ENCODE peak calls at places on chromosomes 5 and 9, in four cellular contexts. X is GM12878, Q is HepG2, W is K562. J is an unnamed sample.

GRCh38 chr9:98790601-98791146 is 5.7 kb downstream of the ANKS6 start:
- DNase-seq in Q (no peak), W (no peak), X (no peak), J (no peak)

GRCh38 chr9:93664549-93665120 is 88.3 kb downstream of the PHF2 start:
- DNase-seq in Q (no peak), X (no peak), W (no peak), J (no peak)

GRCh38 chr9:132590037-132590317 is 7.6 kb downstream of the BARHL1 start:
- DNase-seq in W (no peak), X (no peak), Q (no peak), J (no peak)

GRCh38 chr9:79657891-79658290 is 86.1 kb downstream of the TLE4 start:
- DNase-seq in Q (no peak), W (no peak), X (no peak), J (no peak)

GRCh38 chr5:60248900-60249299 is 355.4 kb upstream of the PDE4D start:
- DNase-seq in W (no peak), Q (no peak), X (peak; percentile 70), J (no peak)

GRCh38 chr9:97553141-97553540 is 51.7 kb downstream of the TMOD1 start:
- DNase-seq in Q (no peak), W (no peak), X (no peak), J (no peak)

GRCh38 chr5:121273818-121274433 is 577.8 kb upstream of the FTMT start:
- DNase-seq in W (peak; percentile 7), Q (peak; percentile 53), X (no peak), J (no peak)

GRCh38 chr9:108241384-108241783 is 614.4 kb downstream of the ACTL7B start:
- DNase-seq in Q (no peak), X (no peak), W (no peak), J (no peak)

GRCh38 chr5:83564069-83564749 is 92.7 kb downstream of the VCAN start:
- DNase-seq in X (no peak), W (peak; percentile 42), Q (peak; percentile 50), J (peak; percentile 20)

GRCh38 chr9:72158680-72159079 is 9.4 kb downstream of the GDA start:
- DNase-seq in X (no peak), Q (no peak), W (no peak), J (no peak)

GRCh38 chr5:176843673-176844072 is 33.3 kb downstream of the UNC5A start:
- DNase-seq in Q (no peak), X (no peak), W (no peak), J (no peak)

GRCh38 chr5:68265822-68266395 is 50.4 kb downstream of the PIK3R1 start:
- DNase-seq in Q (no peak), X (no peak), W (no peak), J (no peak)

GRCh38 chr9:2567922-2568321 is 53.7 kb upstream of the VLDLR start:
- DNase-seq in X (no peak), W (no peak), Q (no peak), J (no peak)

GRCh38 chr9:108002296-108003056 is 512.9 kb upstream of the KLF4 start:
- DNase-seq in X (no peak), W (no peak), Q (no peak), J (no peak)

GRCh38 chr9:107620801-107621200 is 131.2 kb upstream of the KLF4 start:
- DNase-seq in Q (no peak), W (no peak), X (no peak), J (no peak)

GRCh38 chr9:135305546-135306180 is 173.9 kb upstream of the PPP1R26 start:
- DNase-seq in W (no peak), Q (no peak), X (no peak), J (no peak)

GRCh38 chr9:130741831-130742449 is 48.4 kb downstream of the EXOSC2 start:
- DNase-seq in Q (no peak), X (no peak), W (peak; percentile 60), J (no peak)

GRCh38 chr5:139642891-139643871 is 5.0 kb upstream of the CXXC5 start:
- DNase-seq in Q (peak; percentile 79), X (no peak), W (no peak), J (no peak)

GRCh38 chr5:59600998-59601397 is 292.5 kb downstream of the PDE4D start:
- DNase-seq in W (no peak), Q (no peak), X (no peak), J (no peak)

GRCh38 chr5:68159251-68159951 is 56.2 kb upstream of the PIK3R1 start:
- DNase-seq in W (no peak), Q (no peak), X (no peak), J (no peak)

GRCh38 chr5:122924203-122924602 is 78.8 kb downstream of the SNX24 start:
- DNase-seq in X (no peak), Q (no peak), W (no peak), J (peak; percentile 41)

GRCh38 chr5:5165541-5166002 is 25.4 kb downstream of the ADAMTS16 start:
- DNase-seq in W (no peak), X (no peak), Q (no peak), J (no peak)

GRCh38 chr5:76083555-76084495 is 642 bp downstream of the SV2C start:
- DNase-seq in Q (no peak), X (no peak), W (no peak), J (peak; percentile 33)

GRCh38 chr5:32520995-32521394 is 64.4 kb upstream of the SUB1 start:
- DNase-seq in Q (no peak), X (no peak), W (no peak), J (no peak)

GRCh38 chr5:157511656-157512644 is 51.9 kb downstream of the NIPAL4 start:
- DNase-seq in X (no peak), Q (peak; percentile 79), W (peak; percentile 57), J (peak; percentile 59)

GRCh38 chr5:9124837-9125236 is 421.0 kb downstream of the SEMA5A start:
- DNase-seq in W (no peak), X (no peak), Q (no peak), J (no peak)

GRCh38 chr5:127400524-127400923 is 109.9 kb downstream of the MEGF10 start:
- DNase-seq in X (no peak), W (no peak), Q (no peak), J (no peak)

GRCh38 chr5:111337688-111338087 is 113.5 kb downstream of the CAMK4 start:
- DNase-seq in Q (no peak), W (no peak), X (peak; percentile 31), J (no peak)

GRCh38 chr9:134482226-134482625 is 156.0 kb downstream of the RXRA start:
- DNase-seq in W (no peak), Q (no peak), X (no peak), J (no peak)

GRCh38 chr9:17018001-17018491 is 116.8 kb upstream of the CNTLN start:
- DNase-seq in X (no peak), Q (no peak), W (no peak), J (no peak)

GRCh38 chr5:68994645-68995044 is 99.2 kb upstream of the SLC30A5 start:
- DNase-seq in X (peak; percentile 23), Q (no peak), W (no peak), J (no peak)

GRCh38 chr9:81077572-81077971 is 611.8 kb downstream of the TLE1 start:
- DNase-seq in X (no peak), W (no peak), Q (no peak), J (no peak)

GRCh38 chr9:131530930-131531832 is at the start of gene UCK1:
- DNase-seq in W (peak; percentile 99), X (peak; percentile 13), Q (peak; percentile 42), J (peak; percentile 97)

GRCh38 chr9:110179734-110180133 is 28.2 kb downstream of the C9orf152 start:
- DNase-seq in Q (no peak), W (no peak), X (no peak), J (no peak)

GRCh38 chr9:70382046-70382708 is 32.3 kb downstream of the KLF9 start:
- DNase-seq in W (no peak), X (no peak), Q (no peak), J (no peak)
- TF ChIP-seq TARDBP in W (no peak), X (no peak), Q (no peak), J (no peak)

DNA sequence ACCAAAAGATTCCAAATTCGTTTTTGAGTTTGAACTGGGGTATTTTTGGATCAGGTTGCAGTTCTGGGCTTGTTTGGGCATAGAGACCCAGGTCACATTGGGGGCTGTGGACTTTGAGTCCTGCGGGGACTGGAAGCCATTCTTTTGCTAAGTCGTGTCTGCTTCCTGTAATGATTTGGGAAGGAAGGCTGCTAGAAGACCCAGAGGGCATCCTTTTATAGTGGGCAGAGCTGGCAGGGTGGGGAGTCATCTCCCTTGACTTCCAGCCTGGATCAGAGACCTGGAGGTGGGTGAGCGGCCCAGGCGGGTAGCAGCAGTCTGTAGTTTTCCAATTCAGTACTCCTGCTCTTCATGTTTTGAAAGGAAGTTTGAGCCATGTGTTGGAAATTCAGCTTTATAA is 11.3 kb downstream of the ZNF618 start:
- DNase-seq in Q (no peak), X (no peak), W (no peak), J (no peak)
- TF ChIP-seq TARDBP in Q (no peak), X (no peak), W (no peak), J (no peak)

GRCh38 chr9:126126807-126127206 is 199.8 kb upstream of the MVB12B start:
- DNase-seq in W (no peak), Q (no peak), X (no peak), J (no peak)
- TF ChIP-seq TARDBP in W (no peak), Q (no peak), X (no peak), J (no peak)

GRCh38 chr5:179119415-179120170 is 59.4 kb downstream of the ZNF354C start:
- DNase-seq in X (no peak), Q (no peak), W (no peak), J (no peak)
- TF ChIP-seq TARDBP in X (no peak), Q (no peak), W (no peak), J (no peak)

GRCh38 chr9:112048924-112049785 is 125.9 kb downstream of the SUSD1 start:
- DNase-seq in W (no peak), Q (no peak), X (no peak), J (no peak)
- TF ChIP-seq TARDBP in W (no peak), Q (no peak), X (no peak), J (no peak)

GRCh38 chr9:5949103-5949699 is 58.5 kb downstream of the MLANA start:
- DNase-seq in Q (no peak), X (peak; percentile 15), W (no peak), J (no peak)
- TF ChIP-seq TARDBP in Q (no peak), X (no peak), W (no peak), J (no peak)

GRCh38 chr9:75823136-75823535 is 67.3 kb upstream of the PCSK5 start:
- DNase-seq in Q (no peak), X (no peak), W (no peak), J (no peak)
- TF ChIP-seq TARDBP in Q (no peak), X (no peak), W (no peak), J (no peak)

J was measured in HEK293T.